ENCODE peak calls at places on chromosomes 12 and 14, in six cellular contexts. L is tibial artery, V is tibial nerve, Y is spleen, B is fibroblast of lung, S is thoracic aorta. C is an unnamed sample.

GRCh38 chr12:53251477-53252348 is 16.4 kb upstream of the ESPL1 start:
- DNase-seq in V (peak; percentile 46), B (peak; percentile 68), L (peak; percentile 78), Y (peak; percentile 95), S (peak; percentile 46), C (peak; percentile 83)

GRCh38 chr14:105899657-105900397 is 373.4 kb downstream of the TMEM121 start:
- DNase-seq in Y (peak; percentile 57), B (no peak), L (no peak), S (no peak), V (no peak), C (no peak)

GRCh38 chr14:68627868-68628604 is 164.8 kb downstream of the ZFP36L1 start:
- DNase-seq in Y (peak; percentile 89), B (peak; percentile 28), S (no peak), V (no peak), L (no peak), C (no peak)

GRCh38 chr12:131202592-131203378 is 249.1 kb downstream of the ADGRD1 start:
- DNase-seq in B (no peak), L (no peak), V (no peak), Y (peak; percentile 55), S (no peak), C (no peak)

GRCh38 chr14:105487449-105487985 is 831 bp downstream of the CRIP1 start:
- DNase-seq in L (peak; percentile 46), B (no peak), S (no peak), Y (peak; percentile 95), V (no peak), C (no peak)

GRCh38 chr14:96052541-96053105 is 13.5 kb downstream of the C14orf132 start:
- DNase-seq in B (peak; percentile 55), S (no peak), Y (peak; percentile 47), L (no peak), V (no peak), C (no peak)

GRCh38 chr12:109523071-109523470 is 45.6 kb downstream of the UBE3B start:
- DNase-seq in S (no peak), L (no peak), Y (no peak), B (no peak), V (no peak), C (no peak)

GRCh38 chr12:45646851-45647581 is 82.5 kb upstream of the ARID2 start:
- DNase-seq in B (no peak), L (no peak), V (no peak), S (no peak), Y (no peak), C (no peak)

GRCh38 chr12:54220092-54220557 is 31.3 kb upstream of the SMUG1 start:
- DNase-seq in L (peak; percentile 69), V (peak; percentile 64), Y (no peak), S (no peak), B (peak; percentile 61), C (peak; percentile 54)

GRCh38 chr14:103746706-103747105 is 31.1 kb downstream of the ZFYVE21 start:
- DNase-seq in S (no peak), B (peak; percentile 79), V (no peak), Y (peak; percentile 49), L (no peak), C (no peak)

GRCh38 chr12:115953031-115953430 is 324.5 kb downstream of the MED13L start:
- DNase-seq in Y (no peak), S (no peak), L (no peak), B (no peak), V (no peak), C (no peak)

GRCh38 chr12:71194657-71195056 is 36.9 kb upstream of the TSPAN8 start:
- DNase-seq in V (no peak), S (no peak), Y (no peak), L (no peak), B (peak; percentile 17), C (no peak)

GRCh38 chr12:105428793-105429192 is 98.3 kb downstream of the C12orf75 start:
- DNase-seq in S (no peak), L (no peak), B (no peak), Y (no peak), V (no peak), C (no peak)

GRCh38 chr12:9669534-9669933 is at the start of gene CLEC2D:
- DNase-seq in L (no peak), B (peak; percentile 20), S (no peak), V (no peak), Y (no peak), C (no peak)

GRCh38 chr12:5665615-5666014 is 233.7 kb downstream of the NTF3 start:
- DNase-seq in S (no peak), B (peak; percentile 84), Y (no peak), L (no peak), V (no peak), C (no peak)

GRCh38 chr12:117926391-117926899 is 42.3 kb downstream of the KSR2 start:
- DNase-seq in B (no peak), L (no peak), S (no peak), V (no peak), Y (no peak), C (no peak)

GRCh38 chr12:119415714-119416113 is 81.2 kb downstream of the CCDC60 start:
- DNase-seq in S (no peak), V (no peak), B (no peak), Y (no peak), L (no peak), C (no peak)

GRCh38 chr14:104299993-104300761 is 161.8 kb downstream of the KIF26A start:
- DNase-seq in V (no peak), Y (no peak), L (peak; percentile 31), S (no peak), B (no peak), C (no peak)

GRCh38 chr12:68176252-68176651 is 16.7 kb upstream of the IFNG start:
- DNase-seq in B (peak; percentile 13), Y (no peak), S (no peak), V (no peak), L (no peak), C (no peak)

GRCh38 chr12:116174904-116175303 is 102.6 kb downstream of the MED13L start:
- DNase-seq in L (no peak), V (no peak), S (no peak), Y (no peak), B (no peak), C (no peak)

GRCh38 chr12:102023343-102023930 is 38.4 kb downstream of the WASHC3 start:
- DNase-seq in Y (no peak), V (no peak), S (no peak), B (peak; percentile 86), L (peak; percentile 29), C (no peak)

GRCh38 chr12:50088577-50089335 is 3.6 kb downstream of the SMARCD1 start:
- DNase-seq in L (no peak), Y (peak; percentile 13), S (no peak), B (peak; percentile 36), V (no peak), C (peak; percentile 47)

GRCh38 chr12:56127888-56128668 is at the start of gene ESYT1:
- DNase-seq in S (peak; percentile 99), Y (peak; percentile 99), V (peak; percentile 98), B (peak; percentile 100), L (peak; percentile 100), C (peak; percentile 99)

GRCh38 chr12:120870415-120870814 is 33.7 kb downstream of the SPPL3 start:
- DNase-seq in V (no peak), B (no peak), S (no peak), Y (no peak), L (no peak), C (no peak)

GRCh38 chr12:59844775-59845174 is 248.9 kb downstream of the SLC16A7 start:
- DNase-seq in L (no peak), S (no peak), Y (no peak), B (no peak), V (no peak), C (no peak)

GRCh38 chr14:22469541-22470303 is 119.3 kb downstream of the DAD1 start:
- DNase-seq in Y (no peak), B (no peak), V (no peak), L (no peak), S (no peak), C (no peak)

GRCh38 chr14:39109893-39110715 is 4.0 kb upstream of the GEMIN2 start:
- DNase-seq in S (no peak), B (no peak), Y (no peak), L (no peak), V (no peak), C (no peak)

GRCh38 chr12:79933580-79934264 is 1.2 kb downstream of the PPP1R12A start:
- DNase-seq in Y (no peak), V (no peak), S (no peak), B (peak; percentile 12), L (no peak), C (peak; percentile 5)

GRCh38 chr14:102544034-102544744 is 34.6 kb upstream of the ANKRD9 start:
- DNase-seq in S (no peak), V (no peak), Y (no peak), L (no peak), B (no peak), C (no peak)

GRCh38 chr12:94012508-94013044 is 135.8 kb upstream of the PLXNC1 start:
- DNase-seq in S (no peak), Y (no peak), L (no peak), B (peak; percentile 34), V (no peak), C (no peak)

GRCh38 chr14:93019367-93019843 is 96.3 kb downstream of the ITPK1 start:
- DNase-seq in L (no peak), V (no peak), B (no peak), Y (no peak), S (no peak), C (no peak)

GRCh38 chr12:17950898-17951297 is 139.1 kb downstream of the RERGL start:
- DNase-seq in B (no peak), L (no peak), S (no peak), V (no peak), Y (no peak), C (no peak)

GRCh38 chr12:23472329-23472971 is 477.0 kb downstream of the SOX5 start:
- DNase-seq in Y (no peak), V (no peak), L (no peak), S (no peak), B (peak; percentile 3), C (peak; percentile 50)

GRCh38 chr12:47235258-47236040 is 155.7 kb upstream of the AMIGO2 start:
- DNase-seq in S (no peak), Y (no peak), L (no peak), V (no peak), B (no peak), C (no peak)
- H3K27ac ChIP-seq in S (no peak overlapping the region), Y (no peak overlapping the region), L (no peak overlapping the region), V (no peak overlapping the region), B (no peak overlapping the region), C (peak overlapping the region; percentile 86)

GRCh38 chr12:27201169-27201568 is 42.9 kb upstream of the STK38L start:
- DNase-seq in V (no peak), S (no peak), B (no peak), L (no peak), Y (no peak), C (no peak)
- TF ChIP-seq CTCF in V (no peak), S (no peak), B (no peak), L (no peak), Y (no peak), C (no peak)

GRCh38 chr12:33044447-33044846 is 147.9 kb upstream of the PKP2 start:
- DNase-seq in B (no peak), V (no peak), S (no peak), L (no peak), Y (no peak), C (no peak)
- H3K27ac ChIP-seq in B (no peak overlapping the region), V (no peak overlapping the region), S (no peak overlapping the region), L (no peak overlapping the region), Y (no peak overlapping the region), C (no peak overlapping the region)

DNA sequence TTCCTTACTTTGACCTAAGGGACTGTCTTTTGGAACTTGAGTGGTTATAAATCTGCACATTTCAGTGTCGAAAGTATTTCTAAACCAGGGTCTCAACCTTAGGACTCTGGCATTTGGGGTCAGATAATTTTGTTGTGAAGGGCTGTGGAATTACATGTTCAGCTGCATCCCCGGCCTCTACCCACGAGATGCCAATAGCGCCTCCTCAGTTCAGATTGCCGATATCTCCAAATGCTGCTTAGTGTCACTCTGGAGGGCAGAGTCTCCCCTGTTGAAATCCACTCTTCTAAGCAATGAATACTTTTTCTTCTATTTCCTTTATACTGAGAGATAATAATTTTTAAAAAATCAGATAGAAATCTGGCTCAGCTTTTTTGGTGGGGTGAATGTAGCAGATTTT is 379.4 kb upstream of the RGS6 start:
- DNase-seq in B (no peak), S (no peak), L (no peak), V (no peak), Y (no peak), C (no peak)
- TF ChIP-seq CTCF in B (no peak), S (no peak), L (no peak), V (no peak), Y (no peak), C (no peak)

C was measured in RWPE1.